ENCODE peak calls at places on chromosomes 16 and 17, in ten cellular contexts. H is IMR-90, W is esophagus squamous epithelium, L is mucosa of descending colon, C is lower leg skin, M is heart right ventricle, B is fibroblast of pulmonary artery, Y is fibroblast of lung, K is fibroblast of villous mesenchyme, Q is OCI-LY7. U is an unnamed sample.

GRCh38 chr17:40281663-40282062 is 6.0 kb upstream of the CDC6 start:
- DNase-seq in Y (no peak), C (peak; percentile 34), B (no peak), Q (no peak), M (no peak), K (no peak), H (no peak), L (no peak), W (no peak), U (no peak)

GRCh38 chr17:27620721-27621120 is 10.3 kb upstream of the LGALS9 start:
- DNase-seq in K (no peak), Q (no peak), C (no peak), Y (no peak), B (no peak), M (no peak), L (no peak), W (no peak), H (no peak), U (no peak)

GRCh38 chr16:86516618-86517003 is 6.3 kb downstream of the FOXF1 start:
- DNase-seq in H (peak; percentile 63), L (peak; percentile 33), M (no peak), W (no peak), Y (peak; percentile 67), Q (no peak), C (no peak), B (no peak), K (peak; percentile 77), U (no peak)

GRCh38 chr17:81417049-81417878 is 22.0 kb downstream of the BAHCC1 start:
- DNase-seq in M (no peak), C (peak; percentile 94), L (no peak), H (no peak), B (no peak), K (peak; percentile 49), Q (no peak), W (no peak), Y (peak; percentile 50), U (no peak)

GRCh38 chr16:86245895-86246294 is 264.4 kb upstream of the FOXF1 start:
- DNase-seq in Y (no peak), W (no peak), M (no peak), K (no peak), H (no peak), L (no peak), B (no peak), Q (no peak), C (peak; percentile 52), U (no peak)

GRCh38 chr17:9766970-9767369 is 24.4 kb downstream of the DHRS7C start:
- DNase-seq in Y (no peak), W (no peak), H (no peak), B (no peak), Q (no peak), K (no peak), L (no peak), M (peak; percentile 24), C (no peak), U (no peak)

GRCh38 chr17:68462381-68463210 is 5.3 kb upstream of the WIPI1 start:
- DNase-seq in H (peak; percentile 81), L (no peak), Q (peak; percentile 97), B (peak; percentile 88), K (peak; percentile 89), W (no peak), M (peak; percentile 79), C (peak; percentile 89), Y (peak; percentile 65), U (peak; percentile 65)

GRCh38 chr16:87701505-87701921 is 64.3 kb downstream of the KLHDC4 start:
- DNase-seq in W (no peak), Y (no peak), L (no peak), K (no peak), C (no peak), H (no peak), M (no peak), B (no peak), Q (peak; percentile 98), U (no peak)

GRCh38 chr17:76428511-76428910 is 24.4 kb downstream of the UBE2O start:
- DNase-seq in Y (no peak), K (no peak), Q (no peak), M (no peak), L (no peak), H (no peak), B (no peak), W (no peak), C (no peak), U (no peak)

GRCh38 chr16:74607967-74608356 is 1.0 kb upstream of the GLG1 start:
- DNase-seq in Y (no peak), Q (no peak), H (peak; percentile 40), C (no peak), W (no peak), B (no peak), K (peak; percentile 33), L (no peak), M (no peak), U (no peak)

GRCh38 chr17:2883544-2884203 is 87.4 kb downstream of the RAP1GAP2 start:
- DNase-seq in W (no peak), L (no peak), Q (no peak), H (peak; percentile 62), M (peak; percentile 44), K (no peak), C (no peak), B (peak; percentile 50), Y (peak; percentile 59), U (no peak)

GRCh38 chr17:76753061-76753961 is 15.4 kb downstream of the MFSD11 start:
- DNase-seq in L (no peak), K (no peak), W (no peak), C (no peak), B (no peak), Q (peak; percentile 31), H (no peak), M (no peak), Y (no peak), U (no peak)

GRCh38 chr16:17261197-17261858 is 209.4 kb downstream of the XYLT1 start:
- DNase-seq in H (no peak), Q (peak; percentile 49), B (no peak), M (no peak), K (no peak), Y (no peak), C (no peak), W (no peak), L (peak; percentile 60), U (no peak)

GRCh38 chr17:915416-916201 is 64.0 kb downstream of the NXN start:
- DNase-seq in K (no peak), H (no peak), C (no peak), B (peak; percentile 92), Q (no peak), W (no peak), Y (peak; percentile 84), L (no peak), M (peak; percentile 75), U (no peak)

GRCh38 chr17:41967141-41967920 is 736 bp downstream of the CNP start:
- DNase-seq in B (no peak), Y (peak; percentile 17), W (no peak), C (no peak), K (no peak), M (no peak), H (no peak), L (no peak), Q (peak; percentile 49), U (no peak)
- H3K4me3 ChIP-seq in B (peak overlapping the region; percentile 90), Y (peak overlapping the region; percentile 89), W (peak overlapping the region; percentile 77), C (peak overlapping the region; percentile 85), K (peak overlapping the region; percentile 89), M (peak overlapping the region; percentile 98), H (peak overlapping the region; percentile 94), L (peak overlapping the region; percentile 38), Q (peak overlapping the region; percentile 92), U (peak overlapping the region; percentile 84)

DNA sequence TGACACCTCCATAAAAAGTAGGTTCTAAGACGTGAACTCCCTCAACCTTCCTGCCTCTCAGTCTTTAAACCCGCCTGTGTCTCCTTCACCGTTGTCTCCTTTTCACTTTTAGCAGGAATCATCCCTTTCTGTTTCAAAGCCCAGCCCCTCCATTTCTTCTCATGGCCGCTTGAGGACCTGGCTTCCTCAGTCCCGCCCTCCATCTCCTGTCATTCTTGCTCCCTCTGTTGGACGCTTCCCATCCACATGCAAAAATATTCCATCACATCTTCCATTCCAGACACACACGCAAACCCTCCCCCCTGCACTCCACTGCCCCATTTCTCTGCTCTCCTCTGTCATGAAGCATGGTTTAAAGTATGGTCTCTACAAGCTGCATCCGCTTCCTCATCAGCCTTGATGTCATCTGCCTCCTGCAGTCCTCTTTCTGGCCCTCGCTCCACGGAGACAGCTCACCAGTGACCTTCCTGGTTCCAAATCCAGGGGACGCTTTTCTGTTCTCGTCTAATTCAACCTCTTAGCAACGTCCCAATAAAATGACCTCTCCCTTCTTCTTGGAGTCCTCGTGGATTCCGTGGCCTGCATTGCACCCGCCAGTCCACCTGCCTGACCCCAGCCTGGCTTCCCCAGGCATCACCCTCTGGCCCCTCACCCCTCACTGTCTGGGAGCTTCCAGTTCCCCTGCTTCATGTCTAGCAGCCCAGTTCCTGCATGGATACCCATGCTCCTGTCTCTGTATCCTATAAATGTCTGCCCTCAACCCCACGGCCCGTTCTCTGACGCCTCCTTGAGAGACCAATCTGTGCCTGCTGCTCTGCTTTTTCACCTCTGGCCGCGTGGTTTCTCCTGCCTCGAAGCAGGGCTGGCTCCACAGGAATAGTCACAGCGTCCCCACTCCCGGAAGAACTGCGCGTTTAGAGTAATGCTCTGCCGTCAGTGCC is 26.2 kb downstream of the ANKRD40 start:
- DNase-seq in L (no peak), Q (no peak), H (peak; percentile 82), B (peak; percentile 87), W (no peak), K (peak; percentile 83), M (peak; percentile 59), C (no peak), Y (peak; percentile 77), U (peak; percentile 55)
- TF ChIP-seq CTCF in L (no peak), Q (peak; percentile 16), H (peak; percentile 93), B (peak; percentile 80), W (peak; percentile 52), K (peak; percentile 79), M (peak; percentile 26), C (no peak), Y (peak; percentile 62), U (peak; percentile 81)

GRCh38 chr17:73787036-73787720 is 142.9 kb upstream of the SDK2 start:
- DNase-seq in Y (no peak), B (no peak), H (no peak), M (no peak), Q (no peak), W (no peak), K (no peak), L (no peak), C (peak; percentile 63), U (no peak)
- H3K4me3 ChIP-seq in Y (no peak overlapping the region), B (no peak overlapping the region), H (no peak overlapping the region), M (no peak overlapping the region), Q (no peak overlapping the region), W (no peak overlapping the region), K (no peak overlapping the region), L (no peak overlapping the region), C (no peak overlapping the region), U (no peak overlapping the region)

DNA sequence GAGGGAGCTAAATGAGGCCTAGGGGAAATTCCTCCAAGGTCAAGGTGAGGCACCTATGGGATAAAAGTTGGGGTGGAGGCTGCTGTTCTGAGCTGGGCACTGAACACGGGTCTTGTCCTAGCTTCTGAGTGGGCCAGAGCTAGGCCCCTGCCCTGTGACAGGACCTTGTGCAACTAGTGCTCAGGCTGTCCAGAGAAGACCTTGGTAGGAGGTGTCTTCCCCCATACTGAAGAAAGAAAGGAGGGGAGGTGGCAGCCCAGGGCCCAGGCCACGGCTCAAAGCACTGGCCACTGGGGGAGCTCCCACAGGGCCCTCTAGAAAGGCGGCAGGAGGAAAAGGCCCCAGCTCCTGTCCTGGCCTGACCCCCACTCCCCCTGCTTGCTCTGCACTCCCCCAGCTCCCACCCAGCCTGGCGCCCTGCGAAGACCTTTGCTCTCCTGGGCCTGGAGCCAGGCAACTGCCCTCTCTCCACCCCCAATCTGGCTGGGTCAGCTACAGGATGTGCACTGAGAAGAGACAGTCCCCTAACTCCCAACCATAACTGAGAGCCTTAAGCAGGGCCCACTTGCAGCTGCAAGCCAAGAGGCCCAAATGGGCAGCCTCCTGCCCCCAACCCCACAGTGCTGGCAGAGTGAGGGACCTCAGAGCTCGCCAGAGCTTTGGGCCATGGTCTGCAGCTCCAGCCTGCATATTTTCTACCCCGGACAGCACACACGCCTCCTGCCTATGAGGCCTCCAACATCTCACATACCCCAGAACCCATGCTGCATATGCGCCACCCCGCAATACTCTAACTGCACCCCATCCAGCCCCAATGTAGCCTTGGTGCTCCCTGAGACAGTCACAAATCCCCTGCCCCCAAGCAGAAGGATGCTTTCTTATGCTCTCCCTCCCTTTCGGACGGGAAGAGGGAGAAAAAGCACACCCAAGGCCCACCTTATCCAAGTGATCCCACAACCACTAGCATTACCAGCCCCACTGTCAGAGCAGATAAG is 15.3 kb downstream of the HSD11B2 start:
- DNase-seq in B (peak; percentile 50), H (no peak), M (peak; percentile 59), W (no peak), K (peak; percentile 79), L (peak; percentile 82), Y (no peak), Q (no peak), C (no peak), U (no peak)
- TF ChIP-seq CTCF in B (peak; percentile 9), H (peak; percentile 13), M (no peak), W (no peak), K (no peak), L (no peak), Y (no peak), Q (no peak), C (no peak), U (no peak)

U was measured in AG04450.